ENCODE peak calls at places on chromosomes 12 and 14, in six cellular contexts. G is transverse colon; O is BE2C; Q is cardiac muscle cell; F is CD8-positive, alpha-beta T cell; U is astrocyte. V is an unnamed sample. For H3K9me3 and H3K4me1, the result is how much of the 10 kb centered on the place peaks cover.

GRCh38 chr14:90641111-90642010 is 174.9 kb downstream of the TTC7B start:
- DNase-seq in G (no peak), O (no peak), Q (no peak), F (no peak), U (no peak), V (no peak)

GRCh38 chr14:57382283-57382682 is 8.1 kb upstream of the NAA30 start:
- DNase-seq in G (no peak), O (no peak), Q (peak), F (no peak), U (peak), V (no peak)

GRCh38 chr14:36657409-36658090 is 4.1 kb upstream of the PAX9 start:
- DNase-seq in G (no peak), O (no peak), Q (no peak), F (no peak), U (no peak), V (no peak)

GRCh38 chr12:89821901-89822300 is 113.3 kb upstream of the ATP2B1 start:
- DNase-seq in G (no peak), O (no peak), Q (no peak), F (no peak), U (no peak), V (no peak)

GRCh38 chr12:123532808-123533649 is 490 bp downstream of the RILPL1 start:
- DNase-seq in G (peak), O (peak), Q (peak), F (no peak), U (peak), V (peak)

GRCh38 chr14:67575684-67576083 is 24.4 kb downstream of the PIGH start:
- DNase-seq in G (no peak), O (no peak), Q (no peak), F (no peak), U (no peak), V (no peak)

GRCh38 chr14:32203928-32204357 is 874 bp upstream of the RNU6-8 start:
- DNase-seq in G (peak), O (no peak), Q (peak), F (no peak), U (no peak), V (no peak)

GRCh38 chr12:75834591-75834990 is 197.0 kb downstream of the PHLDA1 start:
- DNase-seq in G (no peak), O (peak), Q (no peak), F (no peak), U (peak), V (no peak)

GRCh38 chr12:128763395-128763794 is 60.4 kb downstream of the SLC15A4 start:
- DNase-seq in G (no peak), O (no peak), Q (no peak), F (no peak), U (no peak), V (no peak)

GRCh38 chr12:65164774-65165173 is 4.6 kb upstream of the LEMD3 start:
- DNase-seq in G (no peak), O (no peak), Q (no peak), F (no peak), U (no peak), V (no peak)

GRCh38 chr12:27988594-27989233 is 16.2 kb upstream of the PTHLH start:
- DNase-seq in G (no peak), O (no peak), Q (no peak), F (no peak), U (no peak), V (no peak)

GRCh38 chr14:75025876-75026275 is 23.2 kb downstream of the EIF2B2 start:
- DNase-seq in G (no peak), O (no peak), Q (no peak), F (no peak), U (no peak), V (no peak)
- H3K9me3 ChIP-seq in G (under half), O (under half), Q (under half), F (under half), U (under half), V (under half)

DNA sequence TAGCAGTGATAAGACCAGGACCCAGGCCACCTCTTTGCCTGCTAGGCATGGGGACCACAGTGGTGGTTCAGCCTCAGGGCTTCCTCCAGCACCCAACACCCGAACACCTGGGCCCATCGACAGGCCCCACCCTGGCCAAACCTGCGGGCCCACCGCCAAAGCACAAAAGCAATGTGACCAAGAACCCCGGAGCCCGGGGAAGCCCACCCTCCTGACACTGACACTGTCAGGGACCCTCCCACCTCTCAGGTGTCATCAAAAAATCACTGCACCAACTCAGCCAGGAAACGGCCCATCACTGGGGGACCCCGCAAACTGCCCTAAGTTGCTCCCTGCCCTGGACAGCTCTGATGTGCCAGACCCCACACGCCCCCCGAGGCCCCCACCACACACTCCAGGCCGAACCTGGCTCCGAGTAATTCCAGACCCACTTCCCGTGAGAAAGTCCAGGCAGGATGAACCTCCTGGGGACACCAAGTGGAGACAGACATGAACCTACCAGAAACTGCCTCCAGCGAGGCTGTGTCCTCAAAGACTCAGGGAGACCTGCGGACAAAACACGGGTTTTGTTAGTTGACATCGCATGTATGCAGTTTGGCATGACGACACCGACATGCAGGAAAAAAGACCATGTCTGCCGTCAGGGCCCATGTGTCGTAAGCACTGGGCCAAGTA is 32.2 kb downstream of the NCOR2 start:
- DNase-seq in G (no peak), O (no peak), Q (no peak), F (no peak), U (no peak), V (no peak)
- H3K4me1 ChIP-seq in G (under half), O (half or more), Q (half or more), F (under half), U (under half), V (under half)

DNA sequence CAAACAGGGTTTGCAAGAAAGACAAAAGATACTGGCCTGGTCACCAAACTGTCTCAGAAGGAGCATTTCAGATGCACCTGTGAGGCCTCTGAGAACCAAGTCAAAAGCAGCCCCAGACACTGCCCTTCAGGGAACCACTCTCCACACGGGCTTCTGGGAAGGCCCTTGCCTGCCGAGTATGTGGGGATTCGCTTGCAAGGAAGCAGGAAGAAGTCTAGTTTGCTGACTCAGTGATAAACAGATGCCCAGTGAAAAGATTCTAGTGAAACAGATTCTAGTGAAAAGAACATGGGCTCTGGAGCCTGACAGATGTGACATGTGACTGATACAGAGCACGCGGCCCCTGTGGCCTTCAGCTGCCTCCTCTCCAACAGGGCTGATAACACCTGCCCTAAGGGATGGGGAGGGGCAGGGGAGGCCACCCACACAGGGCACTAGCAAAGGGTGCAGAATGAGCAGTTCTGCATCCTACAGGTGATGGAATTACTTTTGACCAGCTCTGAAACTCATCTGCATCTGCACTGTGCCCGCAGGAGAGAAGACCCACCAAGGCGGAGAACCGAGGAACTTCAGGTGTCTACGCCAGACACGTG is 19.1 kb downstream of the AMN start:
- DNase-seq in G (no peak), O (peak), Q (no peak), F (no peak), U (no peak), V (no peak)
- TF ChIP-seq CTCF in G (no peak), O (no peak), Q (no peak), F (no peak), U (no peak), V (no peak)

DNA sequence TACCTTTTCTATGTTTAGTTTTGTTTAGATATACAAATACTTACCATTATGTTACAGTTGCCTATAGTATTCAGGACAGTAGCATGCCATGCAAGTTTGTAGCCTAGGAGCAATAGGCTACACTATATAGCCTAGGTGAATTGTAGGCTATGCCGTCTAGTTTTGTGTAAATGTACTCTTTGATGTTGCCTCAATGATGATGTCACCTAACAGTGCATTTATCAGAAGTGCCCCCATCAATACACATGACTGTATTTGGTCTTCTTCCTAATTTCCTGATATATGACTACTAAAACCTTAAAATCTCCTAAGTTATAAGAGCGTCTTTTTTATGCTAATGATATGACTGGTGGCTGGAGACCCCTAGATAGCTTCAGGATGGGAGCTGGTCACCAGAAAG is 394.4 kb upstream of the STXBP6 start:
- DNase-seq in G (no peak), O (no peak), Q (no peak), F (no peak), U (no peak), V (no peak)
- H3K9me3 ChIP-seq in G (under half), O (under half), Q (under half), F (under half), U (under half), V (under half)

DNA sequence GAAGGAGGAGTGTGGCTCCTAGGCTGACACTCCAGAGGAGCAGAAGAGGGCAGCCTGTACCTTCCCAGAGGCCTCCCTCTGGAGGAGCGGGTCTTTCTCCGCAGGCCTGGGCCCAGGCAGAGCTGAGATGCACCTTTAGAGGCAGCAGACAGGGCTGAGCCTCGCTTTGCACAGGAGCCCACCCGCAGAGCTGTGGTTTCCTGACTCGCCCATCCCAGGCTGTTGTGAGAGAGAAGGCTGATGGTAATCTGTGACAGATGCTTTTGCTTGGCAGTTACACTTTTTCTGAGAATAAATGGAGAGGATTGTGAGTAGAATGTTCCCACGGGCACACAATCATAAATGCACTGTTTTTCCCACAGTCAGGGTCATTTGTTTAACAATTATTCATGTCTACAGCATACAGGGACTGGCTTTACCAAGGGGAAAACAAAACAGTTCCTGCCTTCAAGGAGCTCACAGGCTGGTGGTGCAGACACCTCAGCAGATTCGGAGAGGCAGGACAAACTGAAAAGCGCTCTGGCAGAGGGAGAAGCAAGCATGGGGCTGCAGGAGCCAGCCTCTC is 13.9 kb downstream of the EVL start:
- DNase-seq in G (peak), O (peak), Q (peak), F (peak), U (peak), V (no peak)
- H3K4me1 ChIP-seq in G (under half), O (under half), Q (under half), F (half or more), U (under half), V (under half)